ENCODE peak calls at places on chromosomes 1 and 21, in nine cellular contexts. F is A549, K is uterus, O is tibial nerve, Z is esophagus muscularis mucosa, C is sigmoid colon, T is transverse colon, P is upper lobe of left lung, B is ovary. U is an unnamed sample.
A peak's percentile ranks its signal among the peaks of the same experiment; 100 is the strongest.

GRCh38 chr1:214008791-214009612 is 21.2 kb downstream of the PROX1 start:
- DNase-seq in F (no peak), K (no peak), O (no peak), Z (peak; percentile 66), C (no peak), T (no peak), P (no peak), B (no peak), U (no peak)

GRCh38 chr21:28991861-28992525 is 684 bp downstream of the LTN1 start:
- DNase-seq in F (no peak), K (no peak), O (no peak), Z (no peak), C (no peak), T (no peak), P (no peak), B (no peak), U (no peak)

GRCh38 chr1:66119148-66119547 is 326.5 kb downstream of the PDE4B start:
- DNase-seq in F (no peak), K (no peak), O (no peak), Z (no peak), C (no peak), T (no peak), P (no peak), B (no peak), U (no peak)

GRCh38 chr1:213260322-213261075 is 209.5 kb downstream of the RPS6KC1 start:
- DNase-seq in F (no peak), K (no peak), O (no peak), Z (no peak), C (no peak), T (no peak), P (no peak), B (no peak), U (no peak)

GRCh38 chr1:185170291-185170848 is 13.4 kb downstream of the SWT1 start:
- DNase-seq in F (peak; percentile 36), K (no peak), O (peak; percentile 54), Z (no peak), C (no peak), T (no peak), P (no peak), B (no peak), U (no peak)

GRCh38 chr1:181987334-181987870 is 74.1 kb downstream of the ZNF648 start:
- DNase-seq in F (no peak), K (no peak), O (no peak), Z (no peak), C (no peak), T (no peak), P (no peak), B (no peak), U (no peak)

GRCh38 chr1:6634278-6635052 is 9.8 kb downstream of the THAP3 start:
- DNase-seq in F (peak; percentile 38), K (peak; percentile 47), O (peak; percentile 43), Z (no peak), C (peak; percentile 79), T (peak; percentile 68), P (peak; percentile 73), B (peak; percentile 70), U (no peak)

GRCh38 chr1:231354330-231355020 is 16.4 kb downstream of the SPRTN start:
- DNase-seq in F (no peak), K (no peak), O (no peak), Z (no peak), C (no peak), T (no peak), P (no peak), B (no peak), U (no peak)

GRCh38 chr1:25562101-25562927 is 18.9 kb downstream of the LDLRAP1 start:
- DNase-seq in F (no peak), K (no peak), O (no peak), Z (no peak), C (no peak), T (peak; percentile 89), P (peak; percentile 59), B (no peak), U (peak; percentile 37)

GRCh38 chr1:156435551-156436318 is 64.8 kb downstream of the MEF2D start:
- DNase-seq in F (no peak), K (no peak), O (no peak), Z (no peak), C (no peak), T (no peak), P (no peak), B (no peak), U (no peak)

GRCh38 chr1:88697503-88697902 is 13.4 kb downstream of the PKN2 start:
- DNase-seq in F (no peak), K (no peak), O (no peak), Z (no peak), C (no peak), T (no peak), P (no peak), B (no peak), U (no peak)

GRCh38 chr1:98557808-98558390 is 103.6 kb upstream of the SNX7 start:
- DNase-seq in F (no peak), K (no peak), O (no peak), Z (no peak), C (no peak), T (no peak), P (no peak), B (no peak), U (no peak)

DNA sequence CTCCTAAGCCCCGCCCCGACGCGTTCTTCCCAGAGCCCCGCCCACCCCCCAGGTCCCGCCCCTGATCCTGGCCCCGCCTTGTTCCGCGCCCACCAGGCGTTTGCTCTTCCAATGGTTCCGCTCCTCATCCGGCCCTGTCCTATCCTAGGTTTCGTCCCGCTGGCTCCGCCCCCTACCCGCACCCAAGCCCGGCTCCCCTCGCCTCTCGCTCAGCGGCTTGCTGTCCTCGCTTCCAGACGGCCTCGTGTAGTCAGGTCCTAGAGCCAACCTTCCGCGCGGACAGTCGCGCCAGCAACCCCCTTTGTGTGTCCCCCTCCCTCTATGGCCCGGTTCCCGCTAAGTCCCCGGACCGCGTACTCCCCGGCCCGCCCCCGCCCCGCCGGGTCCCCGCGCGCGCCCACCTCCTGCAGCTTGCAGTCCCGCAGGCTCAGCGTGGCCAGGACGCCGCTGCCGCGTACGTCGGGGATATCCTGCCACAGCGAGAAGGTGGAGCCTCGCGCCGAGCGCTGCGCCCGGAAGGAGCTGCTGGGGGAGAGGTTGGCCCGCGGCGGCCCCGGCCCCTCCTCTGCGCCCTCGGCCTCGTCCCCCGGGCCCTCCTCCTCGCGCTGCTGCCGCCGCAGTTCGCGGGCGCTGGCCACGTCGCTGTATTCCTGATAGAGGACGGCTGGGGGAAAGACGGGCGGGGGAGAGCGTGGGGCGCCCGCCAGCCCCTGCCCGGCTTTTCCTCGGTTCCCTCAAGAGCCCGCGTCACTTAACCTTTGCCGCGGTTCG is 5.7 kb downstream of the ARHGEF19 start:
- DNase-seq in F (peak; percentile 76), K (peak; percentile 98), O (peak; percentile 93), Z (peak; percentile 98), C (peak; percentile 99), T (peak; percentile 98), P (peak; percentile 98), B (peak; percentile 99), U (peak; percentile 71)
- TF ChIP-seq POLR2A in F (peak; percentile 85), K (peak; percentile 85), O (peak; percentile 69), Z (peak; percentile 26), C (peak; percentile 56), T (peak; percentile 85), P (no peak), B (peak; percentile 52), U (no peak)

DNA sequence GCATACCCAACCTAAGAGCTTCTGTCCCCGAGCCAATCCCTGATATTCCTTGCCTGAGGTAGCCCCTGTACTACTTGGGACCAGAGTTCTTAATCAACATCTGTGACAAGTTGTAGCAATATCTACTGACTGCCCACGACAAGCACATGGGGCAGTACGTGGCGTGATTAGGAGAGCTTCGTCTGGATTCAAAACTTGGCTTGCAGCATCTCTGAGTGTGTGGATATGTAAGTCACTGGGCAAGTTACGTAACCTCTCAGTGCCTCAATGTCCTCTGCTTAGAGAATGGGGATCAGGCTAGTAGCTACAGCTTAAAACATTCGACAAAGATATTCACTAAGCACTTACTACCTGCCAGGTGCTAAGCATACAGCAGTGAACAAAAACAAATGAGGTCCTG is 5.0 kb downstream of the HSPG2 start:
- DNase-seq in F (no peak), K (peak; percentile 60), O (peak; percentile 69), Z (no peak), C (peak; percentile 91), T (no peak), P (peak; percentile 71), B (no peak), U (no peak)
- H3K4me1 ChIP-seq in F (peaks cover 88% of the 10 kb centered on the region), K (peaks cover 38% of the 10 kb centered on the region), O (peaks cover 74% of the 10 kb centered on the region), Z (peaks cover 89% of the 10 kb centered on the region), C (peaks cover 81% of the 10 kb centered on the region), T (peaks cover 52% of the 10 kb centered on the region), P (peaks cover 80% of the 10 kb centered on the region), B (peaks cover 33% of the 10 kb centered on the region), U (peaks cover 71% of the 10 kb centered on the region)

GRCh38 chr1:18883079-18883478 is 19.3 kb downstream of the ALDH4A1 start:
- DNase-seq in F (no peak), K (no peak), O (no peak), Z (no peak), C (no peak), T (no peak), P (no peak), B (no peak), U (no peak)
- TF ChIP-seq POLR2A in F (no peak), K (no peak), O (no peak), Z (no peak), C (no peak), T (no peak), P (no peak), B (no peak), U (no peak)

DNA sequence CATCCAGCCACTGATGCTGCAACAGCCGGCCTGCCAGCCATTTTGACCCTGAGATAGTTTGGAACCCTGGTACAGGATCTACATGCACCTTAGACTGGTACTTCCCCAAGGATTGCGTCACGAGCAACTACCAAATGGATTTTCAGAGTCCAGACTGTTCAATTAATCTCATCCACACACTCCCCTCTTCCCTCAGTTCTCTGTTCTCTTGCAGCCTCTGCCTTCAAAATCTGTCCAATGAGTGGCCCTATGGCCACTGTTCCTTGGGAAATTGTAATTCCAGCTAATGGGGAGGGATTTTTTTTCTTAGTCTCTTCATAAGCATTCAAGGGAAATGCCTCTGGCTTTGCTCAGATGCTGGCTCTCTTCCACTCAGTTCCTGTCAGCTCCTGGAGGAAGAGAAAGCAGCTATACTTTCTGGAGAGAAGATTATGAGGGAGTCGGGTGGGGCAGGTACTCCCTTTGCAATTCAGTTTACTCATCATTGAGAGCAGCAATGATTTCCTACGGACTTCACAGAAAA is 19.8 kb upstream of the UAP1 start:
- DNase-seq in F (no peak), K (peak; percentile 72), O (peak; percentile 56), Z (no peak), C (peak; percentile 91), T (peak; percentile 53), P (no peak), B (peak; percentile 47), U (no peak)
- H3K4me1 ChIP-seq in F (peaks cover 10% of the 10 kb centered on the region), K (no peaks in the 10 kb centered on the region), O (no peaks in the 10 kb centered on the region), Z (peaks cover 16% of the 10 kb centered on the region), C (peaks cover 10% of the 10 kb centered on the region), T (peaks cover 3% of the 10 kb centered on the region), P (no peaks in the 10 kb centered on the region), B (no peaks in the 10 kb centered on the region), U (peaks cover 18% of the 10 kb centered on the region)